ENCODE peak calls at places on chromosome 20, in four cellular contexts. One of them, this sample, is unnamed.

GRCh38 chr20:54576496-54576895 is 101.1 kb downstream of the DOK5 start:
- DNase-seq in K562: no peak
- DNase-seq in GM23338: no peak
- DNase-seq in HepG2: no peak
- DNase-seq in this sample: no peak

GRCh38 chr20:25057234-25058050 is 497 bp downstream of the ACSS1 start:
- DNase-seq in K562: peak; percentile 27
- DNase-seq in GM23338: peak; percentile 72
- DNase-seq in HepG2: no peak
- DNase-seq in this sample: no peak

GRCh38 chr20:62938105-62938888 is at the start of gene GID8:
- DNase-seq in K562: no peak
- DNase-seq in GM23338: peak; percentile 65
- DNase-seq in HepG2: peak; percentile 35
- DNase-seq in this sample: no peak

GRCh38 chr20:47708140-47708807 is 77.0 kb downstream of the SULF2 start:
- DNase-seq in K562: no peak
- DNase-seq in GM23338: no peak
- DNase-seq in HepG2: no peak
- DNase-seq in this sample: peak; percentile 30

GRCh38 chr20:32959351-32960221 is 44.6 kb downstream of the SUN5 start:
- DNase-seq in K562: peak; percentile 37
- DNase-seq in GM23338: no peak
- DNase-seq in HepG2: no peak
- DNase-seq in this sample: no peak

GRCh38 chr20:50982372-50982771 is 23.8 kb downstream of the MOCS3 start:
- DNase-seq in K562: no peak
- DNase-seq in GM23338: no peak
- DNase-seq in HepG2: peak; percentile 37
- DNase-seq in this sample: no peak

GRCh38 chr20:12383770-12384304 is 466.1 kb downstream of the BTBD3 start:
- DNase-seq in K562: no peak
- DNase-seq in GM23338: no peak
- DNase-seq in HepG2: no peak
- DNase-seq in this sample: no peak

GRCh38 chr20:34242879-34243278 is 1.7 kb downstream of the ASIP start:
- DNase-seq in K562: no peak
- DNase-seq in GM23338: no peak
- DNase-seq in HepG2: no peak
- DNase-seq in this sample: no peak

GRCh38 chr20:3919352-3919751 is 30.2 kb downstream of the PANK2 start:
- DNase-seq in K562: no peak
- DNase-seq in GM23338: no peak
- DNase-seq in HepG2: no peak
- DNase-seq in this sample: no peak
- H4K20me1 ChIP-seq in K562: peaks cover 11% of the 10 kb centered on the region
- H4K20me1 ChIP-seq in GM23338: peaks cover 83% of the 10 kb centered on the region
- H4K20me1 ChIP-seq in HepG2: no peaks in the 10 kb centered on the region
- H4K20me1 ChIP-seq in this sample: peaks cover 10% of the 10 kb centered on the region

DNA sequence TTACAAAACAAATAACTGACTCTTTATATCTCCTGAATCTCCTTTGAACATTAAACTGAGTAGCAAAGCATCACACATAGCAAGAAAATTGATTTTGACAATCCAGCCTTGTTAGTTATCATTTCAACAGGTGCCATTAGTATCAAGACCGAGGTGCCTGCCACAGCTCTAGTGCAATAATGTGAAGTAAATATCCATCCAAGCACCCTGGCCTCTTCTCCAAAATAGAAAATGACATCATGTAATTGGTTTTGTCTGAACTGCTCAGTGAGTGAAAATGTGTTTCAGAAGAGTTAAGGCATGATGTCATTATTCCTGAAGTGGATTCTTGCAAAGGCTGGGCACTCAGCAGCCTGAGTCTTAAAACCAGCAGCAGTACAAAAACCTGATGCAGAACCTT is 341.4 kb downstream of the PLCB1 start:
- DNase-seq in K562: no peak
- DNase-seq in GM23338: no peak
- DNase-seq in HepG2: no peak
- DNase-seq in this sample: no peak
- TF ChIP-seq JUNB in K562: no peak
- TF ChIP-seq JUNB in GM23338: no peak
- TF ChIP-seq JUNB in HepG2: no peak
- TF ChIP-seq JUNB in this sample: no peak

GRCh38 chr20:3890999-3891929 is 2.1 kb downstream of the PANK2 start:
- DNase-seq in K562: no peak
- DNase-seq in GM23338: no peak
- DNase-seq in HepG2: no peak
- DNase-seq in this sample: no peak

GRCh38 chr20:3896853-3897252 is 7.7 kb downstream of the PANK2 start:
- DNase-seq in K562: no peak
- DNase-seq in GM23338: no peak
- DNase-seq in HepG2: no peak
- DNase-seq in this sample: no peak

GRCh38 chr20:3898639-3899038 is 9.5 kb downstream of the PANK2 start:
- DNase-seq in K562: no peak
- DNase-seq in GM23338: no peak
- DNase-seq in HepG2: no peak
- DNase-seq in this sample: no peak

GRCh38 chr20:3896302-3896701 is 7.1 kb downstream of the PANK2 start:
- DNase-seq in K562: no peak
- DNase-seq in GM23338: no peak
- DNase-seq in HepG2: no peak
- DNase-seq in this sample: no peak

GRCh38 chr20:3894796-3895195 is 5.6 kb downstream of the PANK2 start:
- DNase-seq in K562: no peak
- DNase-seq in GM23338: no peak
- DNase-seq in HepG2: no peak
- DNase-seq in this sample: no peak
- H4K20me1 ChIP-seq in K562: peaks cover 48% of the 10 kb centered on the region
- H4K20me1 ChIP-seq in GM23338: peaks cover 90% of the 10 kb centered on the region
- H4K20me1 ChIP-seq in HepG2: peaks cover 95% of the 10 kb centered on the region
- H4K20me1 ChIP-seq in this sample: peaks cover 20% of the 10 kb centered on the region

GRCh38 chr20:23167436-23167835 is 81.3 kb upstream of the CD93 start:
- DNase-seq in K562: no peak
- DNase-seq in GM23338: no peak
- DNase-seq in HepG2: no peak
- DNase-seq in this sample: no peak
- TF ChIP-seq JUNB in K562: no peak
- TF ChIP-seq JUNB in GM23338: no peak
- TF ChIP-seq JUNB in HepG2: no peak
- TF ChIP-seq JUNB in this sample: no peak

This sample was measured in GM12878.